ENCODE peak calls at places on chromosomes 3 and 15, in six cellular contexts. W is pancreas, C is AG10803, X is fibroblast of lung, P is astrocyte of the spinal cord, I is cardiac muscle cell. V is an unnamed sample.

GRCh38 chr15:38370079-38370478 is 83.8 kb upstream of the FAM98B start:
- DNase-seq in X (no peak), P (no peak), C (no peak), I (no peak), W (no peak), V (no peak)

GRCh38 chr3:35678552-35679220 is 39.4 kb downstream of the ARPP21 start:
- DNase-seq in P (no peak), I (no peak), X (no peak), W (no peak), C (no peak), V (no peak)

GRCh38 chr3:49788056-49788455 is 1.7 kb upstream of the IP6K1 start:
- DNase-seq in I (no peak), P (no peak), C (no peak), W (no peak), X (no peak), V (no peak)

GRCh38 chr3:182484184-182484583 is 309.1 kb upstream of the ATP11B start:
- DNase-seq in X (no peak), C (no peak), P (no peak), W (no peak), I (peak; percentile 8), V (no peak)

GRCh38 chr3:177512945-177513671 is 315.8 kb upstream of the TBL1XR1 start:
- DNase-seq in P (no peak), I (no peak), X (no peak), W (no peak), C (no peak), V (no peak)

GRCh38 chr3:76063019-76063418 is 277.7 kb upstream of the ZNF717 start:
- DNase-seq in P (peak; percentile 86), X (peak; percentile 91), W (no peak), I (no peak), C (peak; percentile 4), V (peak; percentile 57)

GRCh38 chr3:24185738-24186384 is 240.8 kb downstream of the NR1D2 start:
- DNase-seq in X (peak; percentile 65), I (peak; percentile 66), C (peak; percentile 73), W (peak; percentile 31), P (peak; percentile 62), V (peak; percentile 84)

GRCh38 chr15:90765966-90766365 is 48.8 kb downstream of the BLM start:
- DNase-seq in X (peak; percentile 69), P (no peak), I (no peak), W (no peak), C (no peak), V (no peak)

GRCh38 chr3:133944641-133945441 is 49.2 kb upstream of the RAB6B start:
- DNase-seq in X (peak; percentile 95), W (no peak), C (peak; percentile 67), I (no peak), P (peak; percentile 95), V (peak; percentile 90)

GRCh38 chr3:127121850-127122249 is 71.1 kb upstream of the PRR23E start:
- DNase-seq in I (no peak), C (no peak), W (no peak), X (no peak), P (no peak), V (no peak)

GRCh38 chr15:32870240-32871033 is 152.6 kb downstream of the GREM1 start:
- DNase-seq in P (peak; percentile 98), W (no peak), X (peak; percentile 99), I (no peak), C (peak; percentile 97), V (peak; percentile 92)

GRCh38 chr15:38070778-38071177 is 136.3 kb downstream of the TMCO5A start:
- DNase-seq in W (no peak), X (peak; percentile 20), C (no peak), P (no peak), I (no peak), V (no peak)

GRCh38 chr3:31185004-31185357 is 290.5 kb upstream of the GADL1 start:
- DNase-seq in C (peak; percentile 47), I (no peak), P (peak; percentile 62), W (no peak), X (peak; percentile 56), V (no peak)

GRCh38 chr3:33722626-33723370 is 4.7 kb upstream of the CLASP2 start:
- DNase-seq in C (peak; percentile 31), X (peak; percentile 65), P (peak; percentile 33), I (no peak), W (no peak), V (peak; percentile 63)

GRCh38 chr15:53962646-53963561 is 15.3 kb upstream of the UNC13C start:
- DNase-seq in I (peak; percentile 56), P (peak; percentile 1), C (no peak), X (no peak), W (no peak), V (peak; percentile 37)

GRCh38 chr3:100563228-100563627 is 46.2 kb upstream of the ADGRG7 start:
- DNase-seq in C (no peak), I (no peak), W (no peak), P (no peak), X (no peak), V (no peak)

GRCh38 chr3:45084820-45085816 is 59.0 kb downstream of the CLEC3B start:
- DNase-seq in W (no peak), X (peak; percentile 98), P (peak; percentile 96), I (no peak), C (peak; percentile 93), V (peak; percentile 78)

GRCh38 chr3:52026016-52026415 is 30.3 kb upstream of the RPL29 start:
- DNase-seq in I (no peak), P (no peak), C (no peak), X (no peak), W (no peak), V (no peak)

GRCh38 chr3:186208328-186208989 is 99.6 kb upstream of the ETV5 start:
- DNase-seq in I (no peak), X (no peak), P (no peak), C (no peak), W (no peak), V (no peak)

GRCh38 chr3:186209810-186210752 is 101.2 kb upstream of the ETV5 start:
- DNase-seq in P (peak; percentile 84), W (peak; percentile 89), C (peak; percentile 60), I (no peak), X (peak; percentile 82), V (peak; percentile 62)

GRCh38 chr3:186211101-186211500 is 102.2 kb upstream of the ETV5 start:
- DNase-seq in C (no peak), X (no peak), I (no peak), P (no peak), W (no peak), V (no peak)

GRCh38 chr3:186212611-186213010 is 103.7 kb upstream of the ETV5 start:
- DNase-seq in I (no peak), C (no peak), W (no peak), P (no peak), X (no peak), V (no peak)

GRCh38 chr3:186207515-186207914 is 98.6 kb upstream of the ETV5 start:
- DNase-seq in W (no peak), C (no peak), P (no peak), I (no peak), X (no peak), V (no peak)
- TF ChIP-seq CTCF in W (no peak), C (no peak), P (no peak), I (no peak), X (no peak), V (no peak)

GRCh38 chr3:125039041-125039896 is 16.5 kb downstream of the HEG1 start:
- DNase-seq in P (no peak), W (no peak), I (no peak), C (no peak), X (no peak), V (no peak)

GRCh38 chr3:125037498-125038150 is 18.2 kb downstream of the HEG1 start:
- DNase-seq in I (no peak), W (no peak), X (no peak), P (no peak), C (peak; percentile 48), V (no peak)

GRCh38 chr3:125042725-125043406 is 12.9 kb downstream of the HEG1 start:
- DNase-seq in W (no peak), C (peak; percentile 53), X (peak; percentile 56), P (peak; percentile 59), I (peak; percentile 89), V (peak; percentile 70)

GRCh38 chr3:125043599-125044151 is 12.1 kb downstream of the HEG1 start:
- DNase-seq in W (no peak), X (no peak), C (no peak), P (no peak), I (peak; percentile 64), V (no peak)

DNA sequence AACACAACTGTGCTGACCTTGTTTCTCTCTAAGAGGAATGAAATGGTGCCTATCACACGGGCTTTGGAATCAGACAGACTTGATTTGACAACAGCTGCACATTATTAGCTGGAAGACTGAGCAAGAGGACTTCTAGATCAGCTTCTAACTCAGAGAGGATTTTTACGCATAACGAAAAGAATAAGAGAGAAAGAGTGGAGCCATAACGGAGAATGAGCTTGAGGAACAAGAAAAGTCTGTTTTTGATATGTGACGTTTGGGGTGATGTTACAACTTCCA is 16.0 kb downstream of the HEG1 start:
- DNase-seq in P (no peak), X (no peak), W (no peak), I (no peak), C (no peak), V (no peak)
- H3K4me3 ChIP-seq in P (no peak overlapping the region), X (no peak overlapping the region), W (no peak overlapping the region), I (no peak overlapping the region), C (no peak overlapping the region), V (no peak overlapping the region)

GRCh38 chr3:46934508-46935167 is 41.9 kb downstream of the CCDC12 start:
- DNase-seq in C (no peak), X (no peak), W (peak; percentile 67), P (peak; percentile 17), I (peak; percentile 63), V (peak; percentile 55)

GRCh38 chr3:46936733-46937250 is 39.8 kb downstream of the CCDC12 start:
- DNase-seq in W (no peak), I (no peak), C (peak; percentile 20), P (peak; percentile 9), X (peak; percentile 38), V (no peak)

GRCh38 chr3:46934067-46934466 is 42.5 kb downstream of the CCDC12 start:
- DNase-seq in I (no peak), C (no peak), W (peak; percentile 80), X (no peak), P (no peak), V (no peak)

GRCh38 chr3:46935989-46936620 is 40.4 kb downstream of the CCDC12 start:
- DNase-seq in C (no peak), X (no peak), I (no peak), W (no peak), P (no peak), V (no peak)

GRCh38 chr3:46935168-46935858 is 41.2 kb downstream of the CCDC12 start:
- DNase-seq in X (peak; percentile 98), W (peak; percentile 82), I (peak; percentile 89), P (peak; percentile 95), C (peak; percentile 97), V (peak; percentile 97)
- TF ChIP-seq CTCF in X (peak; percentile 91), W (peak; percentile 18), I (peak; percentile 83), P (peak; percentile 86), C (peak; percentile 91), V (peak; percentile 89)

DNA sequence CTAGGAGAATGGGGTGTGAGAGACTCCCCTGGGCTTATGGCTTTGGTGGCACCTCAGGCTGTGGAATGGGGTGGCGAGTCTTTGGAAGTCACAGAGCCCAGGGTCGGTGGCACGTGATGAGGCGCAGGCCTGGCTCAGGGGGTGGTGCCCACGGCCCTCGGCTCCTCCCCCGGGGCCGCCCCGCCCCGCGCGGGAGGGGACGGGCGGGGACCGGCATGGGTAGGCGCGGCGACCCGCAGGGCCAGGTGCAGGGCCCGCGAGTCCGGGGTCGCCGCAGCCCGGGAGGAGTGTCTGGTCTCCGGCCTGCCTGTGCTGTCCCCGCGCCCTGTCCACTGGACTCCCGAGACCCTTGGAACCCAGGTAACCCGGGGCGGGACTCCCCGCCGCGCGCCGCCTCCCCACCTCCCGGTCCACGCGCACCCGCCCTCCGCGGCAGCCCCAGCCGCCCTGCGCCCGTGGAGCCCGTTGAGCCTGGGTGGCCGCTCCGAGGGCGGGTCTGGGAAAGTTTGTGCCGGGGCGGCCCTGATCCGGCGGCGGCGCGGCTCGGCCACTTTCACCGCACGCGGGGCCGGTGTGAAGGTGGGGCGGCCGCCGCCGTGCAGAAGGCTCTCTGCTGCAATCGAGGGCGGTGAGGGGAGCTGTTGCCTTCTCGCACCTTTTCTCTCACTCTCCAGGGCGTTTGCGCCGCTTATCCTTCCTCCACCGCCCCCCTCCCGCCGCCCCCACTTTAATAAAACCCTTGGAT is at the start of gene PAQR5:
- DNase-seq in P (no peak), X (no peak), I (peak; percentile 55), W (peak; percentile 77), C (no peak), V (no peak)
- H3K4me3 ChIP-seq in P (peak within 1 kb of the TSS; percentile 35), X (no peak within 1 kb of the TSS), I (peak within 1 kb of the TSS; percentile 57), W (peak within 1 kb of the TSS; percentile 71), C (peak within 1 kb of the TSS; percentile 56), V (peak within 1 kb of the TSS; percentile 40)

V was measured in fibroblast of pulmonary artery.